ENCODE peak calls at places on chromosome 13, in nine cellular contexts. D is foreskin fibroblast, B is neural progenitor cell, J is neural crest cell, R is A549, O is brain microvascular endothelial cell, Z is Calu3, X is stomach, C is heart left ventricle. W is an unnamed sample.

GRCh38 chr13:78393286-78393685 is 210.1 kb downstream of the POU4F1 start:
- DNase-seq in X (no peak), B (no peak), O (no peak), Z (no peak), C (no peak), J (no peak), R (no peak), D (no peak), W (no peak)

GRCh38 chr13:19845758-19846157 is 17.7 kb downstream of the ZMYM5 start:
- DNase-seq in X (no peak), R (peak; percentile 76), B (no peak), O (peak; percentile 96), D (peak; percentile 94), C (no peak), Z (peak; percentile 40), J (no peak), W (peak; percentile 83)

GRCh38 chr13:27607125-27607524 is 13.2 kb downstream of the LNX2 start:
- DNase-seq in B (no peak), Z (peak; percentile 26), D (peak; percentile 69), C (no peak), R (peak; percentile 63), X (no peak), J (no peak), O (peak; percentile 89), W (no peak)

GRCh38 chr13:23510979-23511735 is 59.1 kb upstream of the TNFRSF19 start:
- DNase-seq in B (peak; percentile 54), X (no peak), D (peak; percentile 35), O (peak; percentile 75), J (no peak), Z (no peak), C (peak; percentile 13), R (peak; percentile 51), W (no peak)

GRCh38 chr13:60155978-60156377 is 7.8 kb downstream of the DIAPH3 start:
- DNase-seq in B (no peak), J (no peak), R (no peak), Z (no peak), C (no peak), X (no peak), D (no peak), O (no peak), W (no peak)

GRCh38 chr13:50911051-50911690 is 1.6 kb downstream of the RNASEH2B start:
- DNase-seq in D (no peak), X (no peak), B (peak; percentile 39), R (no peak), J (no peak), C (no peak), O (no peak), Z (no peak), W (no peak)

GRCh38 chr13:24670927-24671326 is 9.3 kb upstream of the ATP12A start:
- DNase-seq in B (peak; percentile 77), O (peak; percentile 9), J (no peak), C (no peak), Z (peak; percentile 33), X (no peak), D (no peak), R (peak; percentile 60), W (no peak)

GRCh38 chr13:27405521-27406134 is 18.8 kb upstream of the GTF3A start:
- DNase-seq in D (no peak), Z (no peak), B (no peak), R (no peak), C (no peak), J (no peak), O (no peak), X (no peak), W (no peak)

GRCh38 chr13:77002590-77003190 is 10.8 kb downstream of the CLN5 start:
- DNase-seq in X (no peak), Z (no peak), O (no peak), R (peak; percentile 22), D (peak; percentile 35), C (no peak), B (peak; percentile 40), J (no peak), W (no peak)

GRCh38 chr13:39603424-39603947 is 493 bp upstream of the LHFPL6 start:
- DNase-seq in Z (no peak), D (peak; percentile 24), B (peak; percentile 29), O (no peak), J (peak; percentile 16), R (peak; percentile 5), X (no peak), C (peak; percentile 35), W (no peak)

GRCh38 chr13:20525601-20526544 is at the start of gene CRYL1:
- DNase-seq in X (peak; percentile 82), D (peak; percentile 71), B (peak; percentile 72), C (peak; percentile 83), J (peak; percentile 29), R (peak; percentile 33), Z (peak; percentile 52), O (peak; percentile 56), W (no peak)

GRCh38 chr13:75769141-75769905 is 133.2 kb downstream of the LMO7 start:
- DNase-seq in J (no peak), Z (no peak), D (peak; percentile 58), C (no peak), R (no peak), B (no peak), X (no peak), O (no peak), W (no peak)

GRCh38 chr13:38866649-38867048 is 124.0 kb downstream of the STOML3 start:
- DNase-seq in J (no peak), O (no peak), B (no peak), R (peak; percentile 1), D (no peak), Z (no peak), X (no peak), C (no peak), W (no peak)

GRCh38 chr13:102978168-102978567 is 88.0 kb downstream of the SLC10A2 start:
- DNase-seq in J (no peak), X (no peak), B (no peak), C (no peak), Z (no peak), O (no peak), D (peak; percentile 11), R (no peak), W (no peak)

GRCh38 chr13:99617474-99618255 is 116.4 kb downstream of the TM9SF2 start:
- DNase-seq in X (no peak), R (peak; percentile 67), B (peak; percentile 83), O (peak; percentile 27), Z (peak; percentile 10), J (peak; percentile 65), D (peak; percentile 53), C (peak; percentile 30), W (peak; percentile 35)

GRCh38 chr13:99610702-99611289 is 109.5 kb downstream of the TM9SF2 start:
- DNase-seq in J (no peak), X (no peak), O (no peak), Z (no peak), B (no peak), C (no peak), D (no peak), R (no peak), W (no peak)

GRCh38 chr13:99619207-99619606 is 117.9 kb downstream of the TM9SF2 start:
- DNase-seq in X (no peak), J (no peak), C (no peak), R (no peak), B (no peak), D (no peak), Z (no peak), O (no peak), W (no peak)

DNA sequence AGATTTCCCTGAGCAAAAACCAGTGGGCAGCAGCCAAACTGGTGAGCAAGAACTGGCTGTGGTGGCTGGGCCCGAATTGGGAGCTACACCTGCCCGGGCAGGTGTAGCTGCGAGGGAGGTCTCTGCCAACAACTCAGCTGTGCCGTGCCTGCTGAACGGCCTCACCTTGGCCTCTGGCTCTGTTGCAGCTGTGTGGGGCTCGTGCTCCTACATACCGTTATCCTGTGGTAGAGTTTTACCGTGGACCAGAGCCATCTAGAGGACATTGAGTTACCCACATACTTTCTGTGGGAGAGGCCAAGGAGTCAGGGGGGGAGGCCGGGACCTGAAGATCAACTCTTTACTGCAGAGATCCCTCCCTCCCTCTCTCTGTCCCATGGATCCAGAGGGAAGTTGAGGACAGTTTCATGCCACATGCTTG is 113.2 kb downstream of the TM9SF2 start:
- DNase-seq in X (peak; percentile 39), Z (peak; percentile 3), O (no peak), C (no peak), J (no peak), R (peak; percentile 53), D (no peak), B (no peak), W (no peak)
- TF ChIP-seq CTCF in X (no peak), Z (no peak), O (peak; percentile 52), C (peak; percentile 37), J (peak; percentile 23), R (peak; percentile 33), D (no peak), B (peak; percentile 29), W (no peak)

DNA sequence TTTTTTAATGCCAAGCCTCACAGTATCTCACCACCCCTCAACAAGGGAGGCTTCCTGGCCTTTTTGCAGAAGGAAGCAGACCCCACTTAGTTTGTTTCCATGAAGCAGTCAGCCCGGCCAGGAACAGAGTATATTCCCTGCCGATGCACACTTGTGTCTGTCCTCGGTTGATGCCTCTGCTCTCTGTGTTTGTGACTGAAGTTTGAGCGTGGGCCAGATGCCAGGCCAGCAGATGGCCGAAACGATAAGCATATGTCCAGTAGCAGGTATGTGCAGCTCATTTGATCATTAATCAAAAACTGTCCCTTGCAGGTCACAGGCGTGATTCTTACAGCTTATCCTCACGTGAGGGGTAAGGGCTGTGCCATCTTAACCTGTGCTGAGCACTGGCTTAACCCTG is 144.0 kb downstream of the IRS2 start:
- DNase-seq in O (no peak), C (no peak), B (no peak), D (no peak), J (no peak), X (no peak), R (no peak), Z (no peak), W (no peak)
- TF ChIP-seq CTCF in O (no peak), C (no peak), B (no peak), D (no peak), J (no peak), X (no peak), R (no peak), Z (no peak), W (no peak)

GRCh38 chr13:95704510-95704909 is 27.6 kb downstream of the DNAJC3 start:
- DNase-seq in O (peak; percentile 4), X (no peak), R (peak; percentile 22), C (no peak), D (no peak), J (no peak), Z (no peak), B (no peak), W (no peak)
- TF ChIP-seq CTCF in O (peak; percentile 57), X (no peak), R (peak; percentile 27), C (no peak), D (peak; percentile 27), J (peak; percentile 47), Z (no peak), B (peak; percentile 43), W (peak; percentile 12)

GRCh38 chr13:91308299-91308698 is 39.2 kb upstream of the MIR17HG start:
- DNase-seq in R (no peak), O (no peak), X (no peak), J (no peak), C (no peak), B (peak; percentile 31), Z (no peak), D (no peak), W (no peak)
- TF ChIP-seq CTCF in R (no peak), O (peak; percentile 22), X (no peak), J (peak; percentile 26), C (no peak), B (peak; percentile 51), Z (no peak), D (no peak), W (no peak)

GRCh38 chr13:54110597-54110996 is 1082.0 kb downstream of the OLFM4 start:
- DNase-seq in D (no peak), Z (no peak), B (no peak), R (no peak), J (no peak), O (no peak), C (no peak), X (no peak), W (no peak)
- TF ChIP-seq CTCF in D (no peak), Z (no peak), B (no peak), R (no peak), J (no peak), O (no peak), C (no peak), X (no peak), W (no peak)

W was measured in AG09319.